ENCODE peak calls at places on chromosomes 1 and 21, in six cellular contexts. P is naive thymus-derived CD4-positive, alpha-beta T cell; M is left ventricle myocardium inferior; J is astrocyte; X is colonic mucosa; I is body of pancreas. O is an unnamed sample. For H3K9me3, the result is how much of the 10 kb centered on the place peaks cover.

GRCh38 chr1:7585216-7585907 is 185.7 kb upstream of the VAMP3 start:
- DNase-seq in X (no peak), P (no peak), I (no peak), J (no peak), M (no peak), O (no peak)

GRCh38 chr1:58908539-58909161 is 124.8 kb upstream of the JUN start:
- DNase-seq in P (no peak), X (no peak), M (no peak), I (no peak), J (no peak), O (peak)

GRCh38 chr1:197042676-197043341 is 24.3 kb downstream of the F13B start:
- DNase-seq in X (no peak), P (no peak), M (no peak), J (no peak), I (no peak), O (no peak)

GRCh38 chr1:27741124-27741523 is 15.4 kb downstream of the FAM76A start:
- DNase-seq in P (no peak), I (no peak), X (no peak), J (no peak), M (no peak), O (no peak)

GRCh38 chr1:202297291-202297690 is 44.4 kb downstream of the UBE2T start:
- DNase-seq in X (no peak), P (no peak), J (no peak), M (no peak), I (no peak), O (no peak)

GRCh38 chr21:44379991-44380865 is 26.8 kb downstream of the TRPM2 start:
- DNase-seq in J (no peak), M (no peak), X (no peak), P (no peak), I (no peak), O (no peak)

GRCh38 chr21:41927727-41928409 is 25.9 kb downstream of the C2CD2 start:
- DNase-seq in X (no peak), I (no peak), M (no peak), J (no peak), P (peak), O (no peak)

GRCh38 chr1:23050201-23050600 is 30.9 kb downstream of the KDM1A start:
- DNase-seq in M (no peak), P (no peak), X (no peak), I (no peak), J (no peak), O (no peak)

GRCh38 chr21:33712022-33712803 is 69.9 kb downstream of the ITSN1 start:
- DNase-seq in X (no peak), P (no peak), I (no peak), M (no peak), J (no peak), O (no peak)

DNA sequence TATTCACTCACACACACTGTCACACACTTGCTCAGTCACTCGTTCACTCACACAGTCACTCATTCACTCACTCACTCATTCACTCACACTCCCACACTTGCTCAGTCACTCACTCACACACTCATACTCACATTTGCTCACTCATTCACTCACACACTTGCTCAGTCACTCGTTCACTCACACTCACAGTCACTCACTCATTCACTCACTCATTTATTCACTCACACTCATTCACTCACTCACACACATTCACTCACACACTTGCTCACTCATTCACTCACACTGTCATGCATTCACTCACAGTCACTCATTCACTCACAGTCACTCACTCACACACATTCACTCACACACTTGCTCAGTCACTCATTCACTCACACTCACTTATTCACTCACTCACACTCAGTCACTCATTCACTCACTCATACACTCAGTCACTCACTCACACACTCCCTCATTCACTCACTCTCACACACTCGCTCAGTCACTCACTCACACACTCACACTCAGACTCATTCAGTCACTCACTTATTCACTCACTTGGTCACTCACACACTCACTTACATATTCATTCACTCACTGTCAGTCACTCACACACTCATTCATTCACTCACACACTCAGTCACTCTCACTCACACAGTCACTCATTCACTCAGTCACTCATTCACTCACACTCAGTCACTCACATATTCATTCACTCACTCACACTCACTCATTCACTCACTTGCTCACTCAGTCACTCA is 167.0 kb upstream of the C1orf174 start:
- DNase-seq in I (no peak), P (no peak), M (no peak), X (no peak), J (no peak), O (no peak)
- H3K9me3 ChIP-seq in I (under half), P (under half), M (under half), X (under half), J (under half), O (under half)

GRCh38 chr1:28983509-28984310 is 69.3 kb downstream of the EPB41 start:
- DNase-seq in M (peak), X (no peak), I (peak), P (no peak), J (no peak), O (no peak)
- H3K4me3 ChIP-seq in M (no peak), X (no peak), I (no peak), P (no peak), J (no peak), O (no peak)

GRCh38 chr1:3179471-3179870 is 110.5 kb downstream of the PRDM16 start:
- DNase-seq in I (no peak), M (no peak), X (no peak), P (no peak), J (no peak), O (no peak)
- H3K9me3 ChIP-seq in I (under half), M (under half), X (under half), P (under half), J (under half), O (under half)

DNA sequence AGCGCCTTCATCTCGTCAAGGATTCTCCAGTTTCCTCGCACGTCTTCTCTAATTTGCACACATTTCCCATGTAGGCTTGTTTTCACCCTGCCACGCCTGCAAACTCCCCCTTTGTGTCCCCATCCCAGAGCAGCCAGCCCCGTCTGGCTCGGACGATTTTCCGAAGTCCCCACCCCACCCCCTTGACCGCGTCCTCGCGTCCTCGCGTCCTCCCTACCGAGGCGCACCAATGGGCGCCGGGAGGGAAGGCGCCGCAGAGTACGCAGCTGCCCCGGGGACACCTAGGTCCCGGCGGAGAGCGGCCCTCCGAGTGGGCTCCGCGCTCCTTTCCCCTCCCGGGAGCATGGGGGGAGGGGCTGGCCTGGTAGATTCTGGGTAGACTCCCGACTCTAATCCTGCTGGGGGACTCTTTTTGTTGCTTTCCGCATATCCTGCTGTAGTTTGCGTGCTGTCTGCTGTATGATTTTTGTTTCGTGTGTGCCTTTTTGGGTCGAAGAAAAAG is 1.3 kb downstream of the CACHD1 start:
- DNase-seq in M (peak), P (peak), J (no peak), I (peak), X (peak), O (peak)
- H3K4me3 ChIP-seq in M (peak), P (peak), J (peak), I (peak), X (peak), O (peak)

GRCh38 chr1:228118040-228118439 is 8.9 kb upstream of the MRPL55 start:
- DNase-seq in I (no peak), M (no peak), P (no peak), X (no peak), J (no peak), O (no peak)
- H3K9me3 ChIP-seq in I (under half), M (under half), P (under half), X (under half), J (under half), O (under half)

DNA sequence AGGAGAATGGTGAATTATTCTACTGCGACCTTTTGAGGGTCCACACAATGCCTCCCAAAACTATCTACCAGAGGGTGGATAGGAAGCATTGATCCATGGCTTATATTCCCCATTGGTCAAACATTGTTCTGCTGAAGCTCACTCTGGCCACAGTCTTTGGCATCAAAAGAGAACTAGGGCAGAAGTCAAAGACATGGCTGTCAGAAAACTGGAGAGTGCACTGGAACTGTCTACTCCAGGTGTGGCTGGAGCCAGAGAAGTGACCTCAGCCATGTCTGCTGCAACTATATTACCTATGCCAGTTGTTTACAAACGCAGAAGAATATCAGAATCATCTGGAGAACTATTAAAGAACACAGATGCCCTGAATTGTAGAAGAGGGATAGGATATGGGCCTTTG is 238.7 kb upstream of the USP25 start:
- DNase-seq in X (no peak), I (no peak), P (no peak), M (no peak), J (no peak), O (no peak)
- H3K4me3 ChIP-seq in X (no peak), I (no peak), P (no peak), M (no peak), J (no peak), O (no peak)

DNA sequence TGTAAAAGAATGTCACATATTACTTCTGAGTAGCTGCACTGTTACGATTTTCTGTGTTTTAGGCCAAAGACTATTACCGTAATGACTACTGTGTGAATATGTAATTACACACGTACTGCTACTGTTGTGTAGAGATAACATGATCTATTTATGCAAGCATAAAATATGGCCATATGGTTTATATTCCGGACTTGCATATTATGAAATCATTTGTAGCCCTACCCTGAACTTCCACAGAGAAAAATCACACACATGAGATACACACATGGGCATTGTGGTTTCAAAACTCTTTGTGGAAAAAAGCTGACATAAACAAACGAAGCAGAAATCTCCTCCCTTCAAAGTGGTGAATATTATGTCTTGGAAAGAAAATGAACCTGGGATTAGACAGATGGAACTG is 373.0 kb upstream of the ADAMTS5 start:
- DNase-seq in P (no peak), M (no peak), I (no peak), J (no peak), X (no peak), O (peak)
- H3K9me3 ChIP-seq in P (under half), M (under half), I (under half), J (under half), X (under half), O (under half)